ENCODE peak calls at places on chromosomes 12 and 14, in six cellular contexts. O, K, H, W, J and M are unnamed samples.

GRCh38 chr12:574475-575128 is 88.6 kb downstream of the NINJ2 start:
- DNase-seq in O (peak; percentile 30), K (no peak), H (no peak), W (no peak), J (no peak), M (no peak)

GRCh38 chr12:22406622-22407021 is 72.1 kb upstream of the ST8SIA1 start:
- DNase-seq in O (no peak), K (no peak), H (no peak), W (no peak), J (no peak), M (no peak)

GRCh38 chr12:92078167-92079053 is 67.2 kb downstream of the BTG1 start:
- DNase-seq in O (peak; percentile 60), K (no peak), H (peak; percentile 91), W (no peak), J (peak; percentile 53), M (no peak)

GRCh38 chr12:5840900-5841299 is 104.2 kb downstream of the ANO2 start:
- DNase-seq in O (no peak), K (no peak), H (no peak), W (no peak), J (no peak), M (no peak)

GRCh38 chr14:51160871-51161270 is 66.0 kb upstream of the TRIM9 start:
- DNase-seq in O (no peak), K (no peak), H (no peak), W (no peak), J (no peak), M (no peak)

GRCh38 chr12:111505601-111506036 is 93.5 kb downstream of the ATXN2 start:
- DNase-seq in O (no peak), K (no peak), H (no peak), W (no peak), J (no peak), M (no peak)

GRCh38 chr14:101360045-101360931 is 201.0 kb upstream of the DIO3 start:
- DNase-seq in O (no peak), K (no peak), H (peak; percentile 2), W (no peak), J (peak; percentile 68), M (no peak)

GRCh38 chr14:77238996-77239395 is 32.0 kb downstream of the NGB start:
- DNase-seq in O (no peak), K (no peak), H (no peak), W (no peak), J (no peak), M (no peak)

GRCh38 chr12:17278946-17279345 is 673.0 kb upstream of the LMO3 start:
- DNase-seq in O (peak; percentile 1), K (no peak), H (no peak), W (no peak), J (no peak), M (no peak)

GRCh38 chr12:65200007-65200665 is 30.8 kb downstream of the LEMD3 start:
- DNase-seq in O (no peak), K (no peak), H (peak; percentile 13), W (no peak), J (no peak), M (no peak)

GRCh38 chr12:104790296-104791125 is 167.6 kb downstream of the SLC41A2 start:
- DNase-seq in O (peak; percentile 12), K (peak; percentile 20), H (peak; percentile 23), W (peak; percentile 5), J (peak; percentile 64), M (peak; percentile 28)

GRCh38 chr14:64891173-64891838 is 11.6 kb upstream of the SPTB start:
- DNase-seq in O (no peak), K (no peak), H (no peak), W (no peak), J (no peak), M (no peak)

GRCh38 chr12:80829767-80830166 is 108.0 kb downstream of the LIN7A start:
- DNase-seq in O (no peak), K (no peak), H (no peak), W (no peak), J (no peak), M (no peak)

GRCh38 chr14:23566782-23567185 is 807 bp downstream of the AP1G2 start:
- DNase-seq in O (no peak), K (no peak), H (peak; percentile 45), W (no peak), J (no peak), M (peak; percentile 48)

GRCh38 chr14:89493877-89494634 is 77.0 kb upstream of the FOXN3 start:
- DNase-seq in O (no peak), K (no peak), H (peak; percentile 29), W (no peak), J (no peak), M (no peak)

GRCh38 chr12:121263206-121263605 is 33.3 kb downstream of the CAMKK2 start:
- DNase-seq in O (no peak), K (no peak), H (no peak), W (no peak), J (no peak), M (no peak)

GRCh38 chr14:101954501-101954900 is 9.9 kb upstream of the DYNC1H1 start:
- DNase-seq in O (no peak), K (no peak), H (no peak), W (no peak), J (no peak), M (no peak)

GRCh38 chr12:108508243-108508642 is 6.8 kb upstream of the FICD start:
- DNase-seq in O (no peak), K (no peak), H (no peak), W (no peak), J (no peak), M (no peak)

GRCh38 chr12:66036317-66036716 is 94.2 kb downstream of the LLPH start:
- DNase-seq in O (peak; percentile 89), K (no peak), H (peak; percentile 85), W (no peak), J (peak; percentile 40), M (peak; percentile 5)

GRCh38 chr12:127355061-127355820 is 911.7 kb upstream of the TMEM132C start:
- DNase-seq in O (peak; percentile 43), K (no peak), H (no peak), W (no peak), J (peak; percentile 21), M (no peak)

GRCh38 chr12:15152864-15153263 is 68.4 kb downstream of the RERG start:
- DNase-seq in O (peak; percentile 53), K (no peak), H (peak; percentile 84), W (no peak), J (peak; percentile 47), M (no peak)

GRCh38 chr14:69685217-69685616 is 73.8 kb downstream of the SUSD6 start:
- DNase-seq in O (peak; percentile 89), K (no peak), H (no peak), W (no peak), J (no peak), M (no peak)

GRCh38 chr14:105765893-105766614 is 239.7 kb downstream of the TMEM121 start:
- DNase-seq in O (no peak), K (no peak), H (no peak), W (no peak), J (no peak), M (no peak)

GRCh38 chr14:61418749-61419148 is 97.4 kb downstream of the PRKCH start:
- DNase-seq in O (no peak), K (no peak), H (peak; percentile 10), W (no peak), J (no peak), M (no peak)

GRCh38 chr14:50383618-50384225 is 13.0 kb downstream of the CDKL1 start:
- DNase-seq in O (no peak), K (no peak), H (peak; percentile 22), W (no peak), J (peak; percentile 25), M (no peak)

GRCh38 chr12:92294676-92295440 is 149.2 kb upstream of the BTG1 start:
- DNase-seq in O (no peak), K (no peak), H (peak; percentile 9), W (no peak), J (no peak), M (no peak)

GRCh38 chr12:101670007-101670671 is 27.3 kb upstream of the CHPT1 start:
- DNase-seq in O (no peak), K (no peak), H (peak; percentile 77), W (peak; percentile 8), J (peak; percentile 50), M (peak; percentile 45)